ENCODE peak calls at places on chromosomes 11 and 22, in four cellular contexts. J is fibroblast of mammary gland, P is heart right ventricle, O is heart left ventricle. M is an unnamed sample.

GRCh38 chr11:61914471-61915171 is 2.7 kb downstream of the RAB3IL1 start:
- DNase-seq in J (no peak), P (no peak), O (no peak), M (no peak)

GRCh38 chr11:92811341-92811740 is 158.1 kb upstream of the MTNR1B start:
- DNase-seq in J (no peak), P (no peak), O (no peak), M (no peak)

GRCh38 chr11:8233691-8234424 is 29.8 kb downstream of the LMO1 start:
- DNase-seq in J (peak; percentile 47), P (peak; percentile 25), O (peak; percentile 47), M (no peak)

GRCh38 chr11:59708537-59708936 is 5.1 kb downstream of the OR10V1 start:
- DNase-seq in J (peak; percentile 8), P (no peak), O (no peak), M (no peak)

GRCh38 chr22:21937821-21938070 is 14.9 kb downstream of the PPM1F start:
- DNase-seq in J (peak; percentile 91), P (peak; percentile 68), O (no peak), M (no peak)

GRCh38 chr11:122756417-122756816 is 81.9 kb upstream of the CRTAM start:
- DNase-seq in J (no peak), P (no peak), O (peak; percentile 59), M (no peak)

GRCh38 chr11:7546324-7546791 is 32.6 kb downstream of the PPFIBP2 start:
- DNase-seq in J (peak; percentile 12), P (no peak), O (no peak), M (no peak)

GRCh38 chr22:20810645-20811044 is 36.7 kb downstream of the SERPIND1 start:
- DNase-seq in J (no peak), P (no peak), O (no peak), M (no peak)

DNA sequence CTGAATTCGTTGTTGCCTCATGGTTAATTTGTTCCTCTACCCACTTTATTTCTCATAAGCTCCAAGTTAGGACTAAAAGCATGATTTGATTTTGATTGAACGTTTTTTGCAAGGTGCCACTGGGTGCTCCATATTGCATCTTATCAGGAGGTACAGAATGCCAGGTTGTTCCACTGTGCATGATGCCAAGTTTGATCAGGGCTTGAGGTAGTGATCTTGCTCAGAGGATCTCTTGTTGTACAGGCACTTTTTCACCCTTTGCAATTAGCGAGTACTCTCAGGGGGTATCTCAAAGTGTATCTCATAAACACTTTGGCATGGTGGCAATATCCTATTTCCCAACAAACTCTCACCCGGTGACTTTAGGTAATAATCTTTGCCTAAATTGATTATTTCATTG is 4.0 kb downstream of the GRAP2 start:
- DNase-seq in J (no peak), P (no peak), O (no peak), M (no peak)
- H3K4me3 ChIP-seq in J (no peak overlapping the region), P (no peak overlapping the region), O (no peak overlapping the region), M (no peak overlapping the region)

GRCh38 chr11:116329354-116330090 is 443.3 kb downstream of the BUD13 start:
- DNase-seq in J (no peak), P (no peak), O (no peak), M (no peak)

GRCh38 chr11:116328410-116328809 is 444.4 kb downstream of the BUD13 start:
- DNase-seq in J (no peak), P (no peak), O (no peak), M (no peak)

GRCh38 chr11:116331381-116331780 is 441.4 kb downstream of the BUD13 start:
- DNase-seq in J (no peak), P (no peak), O (no peak), M (no peak)

GRCh38 chr11:116328851-116329250 is 443.9 kb downstream of the BUD13 start:
- DNase-seq in J (no peak), P (no peak), O (no peak), M (no peak)

DNA sequence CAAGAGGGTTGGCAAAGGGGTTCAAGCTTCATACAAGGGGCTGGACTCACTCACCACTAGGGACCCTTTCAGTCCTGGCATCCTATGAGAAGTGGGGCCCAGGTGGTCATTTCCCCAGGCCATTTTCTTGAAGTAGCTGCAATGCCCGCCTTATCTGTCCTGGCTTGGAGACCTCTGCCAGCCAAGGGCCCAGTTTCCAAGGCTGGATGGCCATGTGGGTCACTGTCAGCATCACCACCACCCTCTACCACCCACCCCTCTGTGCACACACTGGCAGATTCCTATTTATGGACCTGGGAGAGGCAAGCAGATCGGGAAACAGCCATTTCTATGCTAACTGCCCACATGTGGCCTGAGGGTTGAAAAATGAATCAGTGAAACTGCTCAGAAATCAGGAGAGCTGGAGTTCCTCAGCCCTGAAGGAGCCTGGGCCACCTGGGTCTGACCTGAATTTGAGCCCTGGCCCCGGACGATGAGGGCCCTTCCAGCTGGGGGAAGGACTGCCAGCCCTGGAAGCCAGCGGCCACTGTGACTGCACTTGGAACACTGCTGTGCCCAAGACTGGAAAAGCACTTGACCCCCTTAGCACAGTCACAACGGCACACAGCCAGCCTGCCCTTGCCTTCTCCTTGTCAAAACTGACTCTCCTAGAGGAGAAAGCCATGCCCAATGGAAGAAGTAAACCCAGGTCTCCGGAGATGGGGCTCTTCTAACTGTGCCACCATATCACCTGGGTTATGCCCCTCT is 442.2 kb downstream of the BUD13 start:
- DNase-seq in J (no peak), P (peak; percentile 48), O (peak; percentile 29), M (no peak)
- TF ChIP-seq CTCF in J (no peak), P (no peak), O (no peak), M (no peak)

DNA sequence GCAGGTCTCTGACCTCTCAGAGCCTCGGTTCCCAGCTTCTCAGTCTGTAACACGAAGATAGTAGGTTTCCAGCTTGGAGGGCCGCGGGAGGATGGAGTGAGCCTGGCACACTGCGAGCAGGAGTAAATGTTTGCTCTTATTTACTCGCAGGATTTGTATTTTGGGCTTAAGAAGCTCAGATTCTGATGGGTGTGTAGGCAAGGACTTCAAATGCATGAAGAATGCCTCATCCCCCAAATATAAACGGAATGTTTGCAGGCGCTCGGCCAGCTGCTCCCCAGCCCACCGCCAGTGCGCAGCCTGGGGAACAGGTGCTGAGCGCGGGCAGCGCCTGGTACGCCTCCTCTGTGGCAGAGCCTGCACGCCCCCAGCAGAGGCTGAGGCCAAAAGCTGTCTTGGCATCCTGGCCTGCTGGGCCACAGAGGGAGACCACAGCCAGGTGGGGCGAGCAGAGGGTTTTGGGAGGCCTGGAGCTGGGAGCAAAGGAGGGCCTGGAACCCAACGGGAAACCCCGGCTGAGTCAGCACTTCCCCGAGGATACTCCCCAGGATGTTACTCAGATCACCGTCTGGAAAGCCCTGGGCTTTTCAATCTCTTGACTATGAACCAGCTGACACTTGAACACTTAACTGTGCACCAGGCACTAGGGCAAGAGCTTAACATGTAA is 9.4 kb downstream of the EHD1 start:
- DNase-seq in J (peak; percentile 93), P (no peak), O (no peak), M (peak; percentile 87)
- H3K4me3 ChIP-seq in J (no peak overlapping the region), P (no peak overlapping the region), O (peak overlapping the region; percentile 25), M (no peak overlapping the region)

GRCh38 chr22:43827336-43827735 is 15.2 kb upstream of the EFCAB6 start:
- DNase-seq in J (no peak), P (no peak), O (no peak), M (no peak)

GRCh38 chr22:43829448-43829821 is 17.3 kb upstream of the EFCAB6 start:
- DNase-seq in J (no peak), P (peak; percentile 52), O (peak; percentile 73), M (no peak)

GRCh38 chr22:43828711-43829447 is 16.8 kb upstream of the EFCAB6 start:
- DNase-seq in J (peak; percentile 87), P (peak; percentile 87), O (peak; percentile 93), M (peak; percentile 49)

GRCh38 chr22:43826142-43827093 is 14.3 kb upstream of the EFCAB6 start:
- DNase-seq in J (peak; percentile 71), P (no peak), O (no peak), M (peak; percentile 65)

DNA sequence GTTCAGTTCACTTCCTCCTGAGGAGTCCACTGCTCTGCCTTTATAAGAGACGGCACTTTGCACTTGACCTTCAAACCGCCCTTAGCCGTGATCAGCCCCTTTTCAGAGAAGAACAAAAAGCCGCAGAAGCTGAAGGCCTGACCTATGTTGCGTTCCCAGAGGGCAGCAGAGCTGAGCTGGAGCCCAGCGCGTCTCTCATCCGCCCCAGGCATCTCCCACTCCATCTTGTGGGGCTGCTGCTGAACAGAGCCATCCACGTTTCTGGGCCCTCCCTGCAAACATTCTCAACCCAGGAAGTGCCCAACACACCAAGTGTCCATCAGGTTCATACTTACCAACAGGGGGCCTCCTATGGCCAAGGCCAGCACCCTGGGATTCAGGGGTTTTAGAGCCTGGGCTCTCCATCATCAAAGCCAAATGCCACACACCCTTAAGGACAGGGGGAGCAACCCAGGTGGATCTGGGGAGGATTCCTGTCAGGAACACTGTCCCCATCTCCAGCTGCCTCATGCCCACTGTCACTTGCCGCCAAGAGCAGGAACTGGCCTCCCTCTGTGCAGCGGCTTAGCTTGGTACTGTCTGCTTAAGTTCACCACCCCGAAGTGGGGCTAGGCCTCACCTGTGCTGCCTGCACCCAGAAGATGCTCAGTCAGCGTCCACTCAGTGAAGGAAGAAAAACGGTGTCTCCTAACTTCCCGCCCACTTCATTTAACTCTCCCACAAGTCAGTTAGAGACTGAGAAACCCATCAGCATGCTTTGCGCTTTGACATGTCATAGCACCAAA is 16.0 kb upstream of the EFCAB6 start:
- DNase-seq in J (no peak), P (no peak), O (no peak), M (no peak)
- TF ChIP-seq CTCF in J (no peak), P (no peak), O (no peak), M (no peak)

GRCh38 chr22:23204541-23205157 is 24.3 kb downstream of the BCR start:
- DNase-seq in J (peak; percentile 18), P (peak; percentile 83), O (peak; percentile 93), M (no peak)
- H3K4me3 ChIP-seq in J (no peak overlapping the region), P (no peak overlapping the region), O (no peak overlapping the region), M (no peak overlapping the region)

GRCh38 chr22:37491106-37491505 is 4.9 kb upstream of the MFNG start:
- DNase-seq in J (no peak), P (no peak), O (no peak), M (no peak)

GRCh38 chr22:37493979-37494378 is 7.8 kb upstream of the MFNG start:
- DNase-seq in J (no peak), P (no peak), O (no peak), M (no peak)

GRCh38 chr22:37491559-37492427 is 5.6 kb upstream of the MFNG start:
- DNase-seq in J (no peak), P (no peak), O (no peak), M (no peak)

GRCh38 chr22:37489994-37490393 is 3.8 kb upstream of the MFNG start:
- DNase-seq in J (no peak), P (no peak), O (no peak), M (no peak)

GRCh38 chr22:37492428-37493344 is 6.5 kb upstream of the MFNG start:
- DNase-seq in J (peak; percentile 62), P (no peak), O (no peak), M (peak; percentile 63)
- TF ChIP-seq CTCF in J (peak; percentile 57), P (peak; percentile 27), O (peak; percentile 23), M (peak; percentile 59)

DNA sequence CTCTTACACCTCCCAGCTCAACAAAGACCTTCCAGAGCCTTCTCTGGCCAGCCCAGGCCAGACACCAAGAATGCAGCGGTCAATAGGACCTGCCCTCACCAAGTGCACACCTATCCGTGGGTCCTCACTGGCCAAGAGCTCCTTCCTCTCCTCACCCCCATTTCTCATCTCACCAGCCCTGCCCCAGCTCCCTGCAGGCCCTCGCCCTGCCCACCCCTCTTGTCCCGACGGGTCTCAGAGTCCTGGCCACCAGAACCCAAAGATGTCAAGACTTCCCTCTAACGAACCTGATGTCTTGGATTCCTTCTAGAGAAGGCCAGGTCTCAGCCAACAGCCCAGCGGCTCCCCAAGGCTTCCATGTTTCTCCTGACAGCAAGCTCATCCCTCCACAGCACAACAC is 43.6 kb downstream of the IGF2 start:
- DNase-seq in J (no peak), P (no peak), O (peak; percentile 9), M (no peak)
- H3K4me3 ChIP-seq in J (no peak overlapping the region), P (no peak overlapping the region), O (no peak overlapping the region), M (no peak overlapping the region)

M was measured in fibroblast of pulmonary artery.